ENCODE peak calls at places on chromosomes 7 and 10, in six cellular contexts. One of them, this sample, is unnamed.

GRCh38 chr7:6705959-6706665 is 635 bp downstream of the ZNF12 start:
- DNase-seq in Right ventricle myocardium inferior: peak; percentile 68
- DNase-seq in progenitor cell of endocrine pancreas: peak; percentile 13
- DNase-seq in NCI-H1092: no peak
- DNase-seq in H7: no peak
- DNase-seq in stimulated activated CD4-positive, alpha-beta T cell treated with anti-CD3 and anti-CD28 coated beads, Interleukin-12 subunit alpha, Interleukin-12 subunit beta, amount 100 ng/mL, for 48 hours: no peak
- DNase-seq in this sample: peak; percentile 36

GRCh38 chr10:8778713-8779112 is 724.2 kb downstream of the GATA3 start:
- DNase-seq in Right ventricle myocardium inferior: no peak
- DNase-seq in progenitor cell of endocrine pancreas: no peak
- DNase-seq in NCI-H1092: no peak
- DNase-seq in H7: no peak
- DNase-seq in stimulated activated CD4-positive, alpha-beta T cell treated with anti-CD3 and anti-CD28 coated beads, Interleukin-12 subunit alpha, Interleukin-12 subunit beta, amount 100 ng/mL, for 48 hours: no peak
- DNase-seq in this sample: no peak

GRCh38 chr7:81648716-81649115 is 121.1 kb downstream of the HGF start:
- DNase-seq in Right ventricle myocardium inferior: no peak
- DNase-seq in progenitor cell of endocrine pancreas: no peak
- DNase-seq in NCI-H1092: no peak
- DNase-seq in H7: no peak
- DNase-seq in stimulated activated CD4-positive, alpha-beta T cell treated with anti-CD3 and anti-CD28 coated beads, Interleukin-12 subunit alpha, Interleukin-12 subunit beta, amount 100 ng/mL, for 48 hours: no peak
- DNase-seq in this sample: no peak

GRCh38 chr7:129990403-129991192 is 37.8 kb upstream of the UBE2H start:
- DNase-seq in Right ventricle myocardium inferior: no peak
- DNase-seq in progenitor cell of endocrine pancreas: no peak
- DNase-seq in NCI-H1092: no peak
- DNase-seq in H7: peak; percentile 52
- DNase-seq in stimulated activated CD4-positive, alpha-beta T cell treated with anti-CD3 and anti-CD28 coated beads, Interleukin-12 subunit alpha, Interleukin-12 subunit beta, amount 100 ng/mL, for 48 hours: no peak
- DNase-seq in this sample: no peak

GRCh38 chr7:143299840-143300239 is 11.7 kb downstream of the CASP2 start:
- DNase-seq in Right ventricle myocardium inferior: no peak
- DNase-seq in progenitor cell of endocrine pancreas: no peak
- DNase-seq in NCI-H1092: no peak
- DNase-seq in H7: peak; percentile 81
- DNase-seq in stimulated activated CD4-positive, alpha-beta T cell treated with anti-CD3 and anti-CD28 coated beads, Interleukin-12 subunit alpha, Interleukin-12 subunit beta, amount 100 ng/mL, for 48 hours: peak; percentile 46
- DNase-seq in this sample: peak; percentile 55

GRCh38 chr7:149790146-149790548 is 16.8 kb upstream of the ZNF467 start:
- DNase-seq in Right ventricle myocardium inferior: peak; percentile 83
- DNase-seq in progenitor cell of endocrine pancreas: peak; percentile 70
- DNase-seq in NCI-H1092: no peak
- DNase-seq in H7: peak; percentile 95
- DNase-seq in stimulated activated CD4-positive, alpha-beta T cell treated with anti-CD3 and anti-CD28 coated beads, Interleukin-12 subunit alpha, Interleukin-12 subunit beta, amount 100 ng/mL, for 48 hours: peak; percentile 43
- DNase-seq in this sample: no peak

GRCh38 chr10:110502851-110503301 is 5.2 kb downstream of the DUSP5 start:
- DNase-seq in Right ventricle myocardium inferior: no peak
- DNase-seq in progenitor cell of endocrine pancreas: no peak
- DNase-seq in NCI-H1092: peak; percentile 77
- DNase-seq in H7: no peak
- DNase-seq in stimulated activated CD4-positive, alpha-beta T cell treated with anti-CD3 and anti-CD28 coated beads, Interleukin-12 subunit alpha, Interleukin-12 subunit beta, amount 100 ng/mL, for 48 hours: no peak
- DNase-seq in this sample: no peak

GRCh38 chr7:90298145-90299038 is 22.7 kb downstream of the FAM237B start:
- DNase-seq in Right ventricle myocardium inferior: no peak
- DNase-seq in progenitor cell of endocrine pancreas: no peak
- DNase-seq in NCI-H1092: peak; percentile 17
- DNase-seq in H7: peak; percentile 23
- DNase-seq in stimulated activated CD4-positive, alpha-beta T cell treated with anti-CD3 and anti-CD28 coated beads, Interleukin-12 subunit alpha, Interleukin-12 subunit beta, amount 100 ng/mL, for 48 hours: no peak
- DNase-seq in this sample: peak; percentile 11

GRCh38 chr7:139613971-139614411 is 90.5 kb downstream of the CLEC2L start:
- DNase-seq in Right ventricle myocardium inferior: no peak
- DNase-seq in progenitor cell of endocrine pancreas: no peak
- DNase-seq in NCI-H1092: no peak
- DNase-seq in H7: peak; percentile 75
- DNase-seq in stimulated activated CD4-positive, alpha-beta T cell treated with anti-CD3 and anti-CD28 coated beads, Interleukin-12 subunit alpha, Interleukin-12 subunit beta, amount 100 ng/mL, for 48 hours: no peak
- DNase-seq in this sample: no peak

GRCh38 chr7:23956769-23957556 is 246.9 kb downstream of the STK31 start:
- DNase-seq in Right ventricle myocardium inferior: no peak
- DNase-seq in progenitor cell of endocrine pancreas: no peak
- DNase-seq in NCI-H1092: no peak
- DNase-seq in H7: no peak
- DNase-seq in stimulated activated CD4-positive, alpha-beta T cell treated with anti-CD3 and anti-CD28 coated beads, Interleukin-12 subunit alpha, Interleukin-12 subunit beta, amount 100 ng/mL, for 48 hours: no peak
- DNase-seq in this sample: no peak

GRCh38 chr10:58701398-58702135 is 188.9 kb downstream of the BICC1 start:
- DNase-seq in Right ventricle myocardium inferior: no peak
- DNase-seq in progenitor cell of endocrine pancreas: no peak
- DNase-seq in NCI-H1092: no peak
- DNase-seq in H7: no peak
- DNase-seq in stimulated activated CD4-positive, alpha-beta T cell treated with anti-CD3 and anti-CD28 coated beads, Interleukin-12 subunit alpha, Interleukin-12 subunit beta, amount 100 ng/mL, for 48 hours: no peak
- DNase-seq in this sample: no peak

GRCh38 chr7:17299477-17299991 is 1.1 kb downstream of the AHR start:
- DNase-seq in Right ventricle myocardium inferior: no peak
- DNase-seq in progenitor cell of endocrine pancreas: no peak
- DNase-seq in NCI-H1092: no peak
- DNase-seq in H7: no peak
- DNase-seq in stimulated activated CD4-positive, alpha-beta T cell treated with anti-CD3 and anti-CD28 coated beads, Interleukin-12 subunit alpha, Interleukin-12 subunit beta, amount 100 ng/mL, for 48 hours: no peak
- DNase-seq in this sample: no peak

GRCh38 chr7:131111-132094 is 61.0 kb upstream of the FAM20C start:
- DNase-seq in Right ventricle myocardium inferior: peak; percentile 83
- DNase-seq in progenitor cell of endocrine pancreas: no peak
- DNase-seq in NCI-H1092: no peak
- DNase-seq in H7: peak; percentile 64
- DNase-seq in stimulated activated CD4-positive, alpha-beta T cell treated with anti-CD3 and anti-CD28 coated beads, Interleukin-12 subunit alpha, Interleukin-12 subunit beta, amount 100 ng/mL, for 48 hours: no peak
- DNase-seq in this sample: no peak

GRCh38 chr7:129501760-129502707 is at the start of gene SMKR1:
- DNase-seq in Right ventricle myocardium inferior: peak; percentile 90
- DNase-seq in progenitor cell of endocrine pancreas: peak; percentile 62
- DNase-seq in NCI-H1092: peak; percentile 83
- DNase-seq in H7: peak; percentile 93
- DNase-seq in stimulated activated CD4-positive, alpha-beta T cell treated with anti-CD3 and anti-CD28 coated beads, Interleukin-12 subunit alpha, Interleukin-12 subunit beta, amount 100 ng/mL, for 48 hours: peak; percentile 68
- DNase-seq in this sample: peak; percentile 88

GRCh38 chr7:114082934-114083647 is 164.3 kb upstream of the PPP1R3A start:
- DNase-seq in Right ventricle myocardium inferior: peak; percentile 70
- DNase-seq in progenitor cell of endocrine pancreas: peak; percentile 37
- DNase-seq in NCI-H1092: no peak
- DNase-seq in H7: peak; percentile 76
- DNase-seq in stimulated activated CD4-positive, alpha-beta T cell treated with anti-CD3 and anti-CD28 coated beads, Interleukin-12 subunit alpha, Interleukin-12 subunit beta, amount 100 ng/mL, for 48 hours: no peak
- DNase-seq in this sample: no peak

GRCh38 chr7:13839063-13839462 is 150.4 kb downstream of the ETV1 start:
- DNase-seq in Right ventricle myocardium inferior: no peak
- DNase-seq in progenitor cell of endocrine pancreas: no peak
- DNase-seq in NCI-H1092: peak; percentile 72
- DNase-seq in H7: no peak
- DNase-seq in stimulated activated CD4-positive, alpha-beta T cell treated with anti-CD3 and anti-CD28 coated beads, Interleukin-12 subunit alpha, Interleukin-12 subunit beta, amount 100 ng/mL, for 48 hours: no peak
- DNase-seq in this sample: no peak

GRCh38 chr10:43199088-43199683 is 60.9 kb downstream of the CSGALNACT2 start:
- DNase-seq in Right ventricle myocardium inferior: no peak
- DNase-seq in progenitor cell of endocrine pancreas: no peak
- DNase-seq in NCI-H1092: no peak
- DNase-seq in H7: no peak
- DNase-seq in stimulated activated CD4-positive, alpha-beta T cell treated with anti-CD3 and anti-CD28 coated beads, Interleukin-12 subunit alpha, Interleukin-12 subunit beta, amount 100 ng/mL, for 48 hours: no peak
- DNase-seq in this sample: no peak

GRCh38 chr10:3071405-3072198 is 4.3 kb downstream of the PFKP start:
- DNase-seq in Right ventricle myocardium inferior: no peak
- DNase-seq in progenitor cell of endocrine pancreas: no peak
- DNase-seq in NCI-H1092: no peak
- DNase-seq in H7: no peak
- DNase-seq in stimulated activated CD4-positive, alpha-beta T cell treated with anti-CD3 and anti-CD28 coated beads, Interleukin-12 subunit alpha, Interleukin-12 subunit beta, amount 100 ng/mL, for 48 hours: no peak
- DNase-seq in this sample: no peak

GRCh38 chr10:80260295-80261243 is 28.9 kb downstream of the MAT1A start:
- DNase-seq in Right ventricle myocardium inferior: no peak
- DNase-seq in progenitor cell of endocrine pancreas: peak; percentile 37
- DNase-seq in NCI-H1092: peak; percentile 8
- DNase-seq in H7: peak; percentile 75
- DNase-seq in stimulated activated CD4-positive, alpha-beta T cell treated with anti-CD3 and anti-CD28 coated beads, Interleukin-12 subunit alpha, Interleukin-12 subunit beta, amount 100 ng/mL, for 48 hours: peak; percentile 51
- DNase-seq in this sample: peak; percentile 40

This sample was measured in BE2C.